ENCODE peak calls at places on chromosome 17, in eight cellular contexts. J is tibial artery, I is ovary, Y is fibroblast of pulmonary artery, D is lower leg skin, U is WTC11, F is mucosa of descending colon, H is cardiac fibroblast. Q is an unnamed sample.

GRCh38 chr17:67558740-67559380 is 158.9 kb upstream of the NOL11 start:
- DNase-seq in F (no peak), I (no peak), H (peak; percentile 24), Y (peak; percentile 42), U (no peak), J (no peak), D (peak; percentile 20), Q (no peak)

GRCh38 chr17:44211281-44212265 is 7.9 kb downstream of the UBTF start:
- DNase-seq in I (no peak), F (no peak), H (no peak), U (no peak), J (no peak), Y (no peak), D (no peak), Q (peak; percentile 91)

GRCh38 chr17:44792276-44792675 is 33.5 kb downstream of the ADAM11 start:
- DNase-seq in D (peak; percentile 25), F (no peak), Y (peak; percentile 33), I (no peak), J (no peak), H (no peak), U (no peak), Q (no peak)

GRCh38 chr17:2172447-2172938 is 117.6 kb downstream of the HIC1 start:
- DNase-seq in U (no peak), I (no peak), Y (peak; percentile 84), J (no peak), H (no peak), D (no peak), F (no peak), Q (no peak)

GRCh38 chr17:19250421-19251141 is 13.4 kb downstream of the EPN2 start:
- DNase-seq in H (no peak), I (no peak), F (no peak), U (no peak), J (peak; percentile 62), D (peak; percentile 92), Y (no peak), Q (no peak)

GRCh38 chr17:78965369-78965982 is 14.2 kb downstream of the LGALS3BP start:
- DNase-seq in F (no peak), Y (no peak), D (no peak), I (peak; percentile 66), J (no peak), U (no peak), H (no peak), Q (no peak)

GRCh38 chr17:60249517-60249826 is 99.7 kb downstream of the CA4 start:
- DNase-seq in D (no peak), Y (peak; percentile 81), J (no peak), F (no peak), U (no peak), I (no peak), H (peak; percentile 45), Q (no peak)

GRCh38 chr17:9522074-9522473 is 53.5 kb downstream of the STX8 start:
- DNase-seq in H (peak; percentile 73), D (no peak), U (no peak), J (no peak), F (no peak), I (no peak), Y (peak; percentile 74), Q (no peak)

GRCh38 chr17:72976971-72977767 is 115.3 kb downstream of the SLC39A11 start:
- DNase-seq in F (peak; percentile 29), I (peak; percentile 55), Y (peak; percentile 94), J (peak; percentile 42), H (peak; percentile 95), U (no peak), D (no peak), Q (no peak)

GRCh38 chr17:76546556-76547182 is 6.8 kb downstream of the PRCD start:
- DNase-seq in H (peak; percentile 85), F (no peak), D (peak; percentile 86), Y (peak; percentile 94), J (no peak), I (no peak), U (no peak), Q (peak; percentile 65)

GRCh38 chr17:45313419-45313771 is 3.4 kb downstream of the MAP3K14 start:
- DNase-seq in H (no peak), J (no peak), D (no peak), F (no peak), Y (no peak), I (no peak), U (no peak), Q (no peak)

GRCh38 chr17:9948967-9949366 is 43.9 kb upstream of the RCVRN start:
- DNase-seq in D (no peak), H (no peak), I (no peak), U (no peak), Y (no peak), J (no peak), F (no peak), Q (peak; percentile 25)

GRCh38 chr17:21814776-21815175 is 122.5 kb downstream of the KCNJ18 start:
- DNase-seq in Y (no peak), H (no peak), F (peak; percentile 14), U (no peak), I (no peak), J (no peak), D (peak; percentile 81), Q (no peak)

GRCh38 chr17:2776589-2777241 is 19.5 kb upstream of the RAP1GAP2 start:
- DNase-seq in I (no peak), U (peak; percentile 76), F (peak; percentile 60), H (no peak), Y (no peak), J (no peak), D (no peak), Q (no peak)

GRCh38 chr17:82486186-82487084 is 27.9 kb downstream of the NARF start:
- DNase-seq in U (no peak), I (peak; percentile 70), F (peak; percentile 63), H (no peak), D (no peak), J (no peak), Y (no peak), Q (no peak)

GRCh38 chr17:46020023-46020735 is 21.1 kb downstream of the STH start:
- DNase-seq in J (no peak), Y (no peak), F (no peak), H (no peak), D (peak; percentile 84), U (no peak), I (no peak), Q (no peak)

GRCh38 chr17:19357351-19358140 is 5.0 kb downstream of the B9D1 start:
- DNase-seq in D (no peak), I (no peak), F (peak; percentile 28), H (no peak), J (peak; percentile 5), Y (no peak), U (no peak), Q (peak; percentile 68)

GRCh38 chr17:2266045-2266864 is 37.3 kb downstream of the SMG6 start:
- DNase-seq in H (no peak), D (no peak), U (no peak), F (no peak), J (no peak), Y (no peak), I (no peak), Q (no peak)

GRCh38 chr17:49987681-49988441 is 7.2 kb downstream of the DLX3 start:
- DNase-seq in J (no peak), Y (no peak), H (peak; percentile 50), I (no peak), U (no peak), F (no peak), D (peak; percentile 88), Q (no peak)

GRCh38 chr17:35063514-35064223 is at the start of gene RFFL:
- DNase-seq in Y (peak; percentile 98), J (peak; percentile 94), D (peak; percentile 97), I (peak; percentile 71), U (peak; percentile 78), H (peak; percentile 96), F (peak; percentile 75), Q (no peak)
- TF ChIP-seq CTCF in Y (peak; percentile 4), J (peak; percentile 13), D (no peak), I (no peak), U (no peak), H (no peak), F (no peak), Q (peak; percentile 67)

GRCh38 chr17:7825206-7825980 is 8.6 kb upstream of the KDM6B start:
- DNase-seq in F (no peak), I (no peak), U (no peak), J (no peak), H (peak; percentile 53), Y (no peak), D (peak; percentile 68), Q (peak; percentile 5)
- TF ChIP-seq CTCF in F (no peak), I (no peak), U (no peak), J (no peak), H (peak; percentile 18), Y (peak; percentile 7), D (no peak), Q (peak; percentile 48)

GRCh38 chr17:80982426-80982974 is 9.1 kb upstream of the CHMP6 start:
- DNase-seq in I (no peak), D (no peak), Y (no peak), J (no peak), H (no peak), F (peak; percentile 16), U (no peak), Q (no peak)

GRCh38 chr17:80986816-80987480 is 4.7 kb upstream of the CHMP6 start:
- DNase-seq in F (peak; percentile 43), D (no peak), J (peak; percentile 44), H (no peak), U (no peak), Y (no peak), I (peak; percentile 7), Q (no peak)

GRCh38 chr17:80986046-80986445 is 5.6 kb upstream of the CHMP6 start:
- DNase-seq in I (peak; percentile 7), Y (no peak), U (no peak), J (no peak), H (no peak), F (peak; percentile 11), D (no peak), Q (no peak)

GRCh38 chr17:80983545-80983944 is 8.1 kb upstream of the CHMP6 start:
- DNase-seq in D (no peak), F (peak; percentile 9), U (no peak), H (no peak), J (no peak), Y (no peak), I (no peak), Q (no peak)

DNA sequence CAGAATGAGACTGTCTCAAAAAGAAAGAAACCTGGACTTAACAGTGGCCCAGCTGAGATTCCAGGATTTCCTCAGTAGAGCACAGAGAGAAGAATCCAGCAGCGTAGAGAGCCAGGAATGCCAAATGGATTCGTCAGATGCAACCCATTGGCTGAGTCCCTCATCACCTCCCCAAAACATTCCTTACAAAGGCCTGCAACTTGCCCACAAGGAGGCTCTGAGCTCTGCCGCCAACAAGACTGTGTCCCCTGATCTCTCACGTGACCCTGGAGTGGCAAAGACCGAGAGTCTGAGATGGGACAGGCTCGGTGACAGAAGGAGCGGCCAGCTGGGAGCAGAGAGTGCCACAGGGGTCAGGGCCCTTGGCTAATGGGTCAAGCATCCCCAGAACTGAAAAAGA is 6.9 kb upstream of the CHMP6 start:
- DNase-seq in U (peak; percentile 43), D (no peak), J (peak; percentile 55), F (peak; percentile 19), Y (peak; percentile 93), H (peak; percentile 95), I (peak; percentile 7), Q (no peak)
- TF ChIP-seq CTCF in U (no peak), D (no peak), J (peak; percentile 32), F (no peak), Y (peak; percentile 42), H (peak; percentile 42), I (no peak), Q (peak; percentile 67)

DNA sequence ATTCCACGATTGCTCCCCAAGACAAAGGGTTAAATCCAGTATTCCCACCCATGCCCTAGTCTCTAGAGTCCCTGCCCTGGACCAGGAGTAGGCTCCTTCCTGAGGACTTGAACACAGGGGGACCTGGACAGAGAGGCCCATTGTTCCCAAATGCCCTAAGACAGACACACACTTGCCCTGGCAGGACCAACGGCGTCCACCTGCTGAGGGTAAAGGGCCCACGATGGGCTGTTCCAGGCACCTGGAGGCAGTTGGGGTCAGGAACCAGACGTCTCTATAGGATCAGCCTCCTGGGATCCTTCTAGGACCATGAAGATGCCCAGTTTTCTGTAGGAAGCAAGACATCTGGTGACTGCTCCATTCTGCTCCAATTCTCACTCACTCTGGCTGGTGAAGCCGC is 39.3 kb downstream of the TNFRSF13B start:
- DNase-seq in U (no peak), D (no peak), I (no peak), J (no peak), H (no peak), F (no peak), Y (no peak), Q (peak; percentile 70)
- TF ChIP-seq CTCF in U (no peak), D (no peak), I (no peak), J (no peak), H (no peak), F (no peak), Y (no peak), Q (no peak)